ENCODE peak calls at places on chromosomes 12 and 14, in four cellular contexts. X, W, P and E are unnamed samples.

GRCh38 chr14:101192661-101193000 is 289.1 kb upstream of the RTL1 start:
- DNase-seq in X (no peak), W (no peak), P (no peak), E (no peak)

GRCh38 chr12:48349471-48349870 is 1.2 kb downstream of the ZNF641 start:
- DNase-seq in X (no peak), W (peak), P (no peak), E (no peak)

GRCh38 chr12:116497051-116497529 is 62.1 kb upstream of the MAP1LC3B2 start:
- DNase-seq in X (peak), W (no peak), P (no peak), E (no peak)

GRCh38 chr14:37711499-37712475 is 116.4 kb downstream of the TTC6 start:
- DNase-seq in X (no peak), W (no peak), P (no peak), E (no peak)

GRCh38 chr12:77064891-77065360 is 443 bp downstream of the E2F7 start:
- DNase-seq in X (no peak), W (no peak), P (no peak), E (no peak)

GRCh38 chr12:89883630-89884364 is 175.2 kb upstream of the ATP2B1 start:
- DNase-seq in X (no peak), W (peak), P (no peak), E (no peak)

GRCh38 chr14:33768458-33768830 is 182.4 kb downstream of the EGLN3 start:
- DNase-seq in X (no peak), W (peak), P (no peak), E (no peak)

GRCh38 chr14:67962215-67962644 is 142.7 kb downstream of the RAD51B start:
- DNase-seq in X (no peak), W (peak), P (no peak), E (no peak)

GRCh38 chr12:104925501-104925900 is 32.6 kb downstream of the SLC41A2 start:
- DNase-seq in X (no peak), W (no peak), P (no peak), E (no peak)

GRCh38 chr12:117339104-117339503 is 22.3 kb downstream of the NOS1 start:
- DNase-seq in X (no peak), W (no peak), P (no peak), E (no peak)

GRCh38 chr12:12048266-12048665 is 22.5 kb upstream of the BCL2L14 start:
- DNase-seq in X (no peak), W (no peak), P (no peak), E (no peak)

GRCh38 chr12:54870048-54870447 is 15.7 kb downstream of the MUCL1 start:
- DNase-seq in X (no peak), W (no peak), P (no peak), E (no peak)

GRCh38 chr12:65956056-65956738 is 131.9 kb downstream of the HMGA2 start:
- DNase-seq in X (no peak), W (no peak), P (no peak), E (no peak)

GRCh38 chr12:15856097-15856982 is 25.8 kb upstream of the STRAP start:
- DNase-seq in X (no peak), W (peak), P (peak), E (no peak)

GRCh38 chr12:64160021-64160717 is 61.9 kb downstream of the KICS2 start:
- DNase-seq in X (no peak), W (peak), P (no peak), E (no peak)

GRCh38 chr12:122563361-122563760 is 36.3 kb downstream of the KNTC1 start:
- DNase-seq in X (no peak), W (no peak), P (no peak), E (no peak)

GRCh38 chr12:105960319-105961076 is 178.3 kb downstream of the NUAK1 start:
- DNase-seq in X (no peak), W (no peak), P (no peak), E (no peak)

GRCh38 chr12:97308576-97309198 is 153.9 kb upstream of the RMST start:
- DNase-seq in X (no peak), W (peak), P (peak), E (no peak)

GRCh38 chr14:102975662-102976061 is 53.2 kb downstream of the AMN start:
- DNase-seq in X (no peak), W (no peak), P (no peak), E (no peak)
- TF ChIP-seq CTCF in X (no peak), W (peak), P (no peak), E (no peak)

GRCh38 chr12:57549909-57550627 is at the start of gene KIF5A:
- DNase-seq in X (no peak), W (no peak), P (no peak), E (peak)
- TF ChIP-seq CTCF in X (no peak), W (peak), P (no peak), E (no peak)

GRCh38 chr14:78029471-78030372 is 140.5 kb upstream of the NRXN3 start:
- DNase-seq in X (no peak), W (peak), P (no peak), E (no peak)
- TF ChIP-seq CTCF in X (no peak), W (peak), P (no peak), E (no peak)

GRCh38 chr12:42735869-42736361 is 146.4 kb upstream of the PRICKLE1 start:
- DNase-seq in X (peak), W (no peak), P (no peak), E (no peak)

GRCh38 chr12:42733911-42734310 is 144.4 kb upstream of the PRICKLE1 start:
- DNase-seq in X (no peak), W (no peak), P (no peak), E (no peak)

GRCh38 chr12:42741771-42742510 is 152.4 kb upstream of the PRICKLE1 start:
- DNase-seq in X (no peak), W (peak), P (no peak), E (no peak)

GRCh38 chr12:42732908-42733411 is 143.4 kb upstream of the PRICKLE1 start:
- DNase-seq in X (no peak), W (no peak), P (no peak), E (no peak)

DNA sequence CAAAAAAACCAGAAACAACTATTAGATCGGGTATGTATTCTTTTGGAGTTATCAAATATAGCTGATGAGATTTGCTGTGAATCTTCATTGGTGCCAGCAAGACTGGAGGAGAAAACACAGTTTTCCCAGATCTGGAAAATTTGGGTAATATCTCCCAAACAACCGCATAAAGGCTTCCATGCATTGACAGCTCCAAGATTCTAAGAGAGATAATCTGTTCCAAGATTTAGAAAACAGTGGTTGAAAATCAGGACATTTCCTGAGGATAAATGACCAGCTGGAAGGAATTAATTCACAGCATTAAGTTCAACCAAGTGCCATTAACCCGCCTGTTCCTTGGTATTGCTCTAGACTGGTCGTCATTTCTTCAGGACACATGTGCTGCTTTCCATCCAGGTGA is 147.8 kb upstream of the PRICKLE1 start:
- DNase-seq in X (no peak), W (no peak), P (no peak), E (no peak)
- TF ChIP-seq CTCF in X (no peak), W (no peak), P (no peak), E (no peak)